ENCODE peak calls at places on chromosomes 3 and 15, in four cellular contexts. Z, B, N and F are unnamed samples.
A peak's percentile ranks its signal among the peaks of the same experiment; 100 is the strongest.

GRCh38 chr3:139529624-139530023 is 9.9 kb downstream of the RBP1 start:
- DNase-seq in B (no peak), N (no peak), Z (no peak), F (no peak)

GRCh38 chr3:152204218-152204617 is 64.5 kb upstream of the MBNL1 start:
- DNase-seq in B (no peak), Z (no peak), N (no peak), F (no peak)

GRCh38 chr3:55531266-55531665 is 44.2 kb upstream of the WNT5A start:
- DNase-seq in N (no peak), B (no peak), Z (no peak), F (no peak)

GRCh38 chr15:39472661-39473657 is 107.9 kb upstream of the THBS1 start:
- DNase-seq in Z (peak; percentile 97), N (no peak), B (peak; percentile 62), F (peak; percentile 29)

GRCh38 chr15:47514251-47514652 is 203.1 kb upstream of the SEMA6D start:
- DNase-seq in B (no peak), N (peak; percentile 48), Z (peak; percentile 64), F (no peak)

GRCh38 chr3:87198774-87199173 is 28.3 kb upstream of the CHMP2B start:
- DNase-seq in Z (no peak), N (no peak), B (no peak), F (no peak)

GRCh38 chr3:160016972-160017371 is 28.3 kb downstream of the IL12A start:
- DNase-seq in N (no peak), B (no peak), Z (peak; percentile 67), F (peak; percentile 29)

GRCh38 chr3:139689122-139689521 is 11.3 kb upstream of the NMNAT3 start:
- DNase-seq in N (no peak), Z (no peak), B (no peak), F (peak; percentile 77)

GRCh38 chr3:111454551-111454950 is 87.4 kb upstream of the CD96 start:
- DNase-seq in Z (no peak), N (no peak), B (no peak), F (no peak)

GRCh38 chr3:129211772-129212171 is 28.1 kb upstream of the CNBP start:
- DNase-seq in B (peak; percentile 93), N (peak; percentile 99), Z (peak; percentile 93), F (peak; percentile 85)

GRCh38 chr15:67850995-67851535 is 11.2 kb upstream of the RNU6-1 start:
- DNase-seq in Z (peak; percentile 56), B (no peak), N (peak; percentile 75), F (no peak)

GRCh38 chr15:49881433-49881832 is 237.6 kb downstream of the ATP8B4 start:
- DNase-seq in Z (no peak), B (no peak), N (no peak), F (no peak)

GRCh38 chr3:131282379-131282778 is 99.2 kb upstream of the NUDT16 start:
- DNase-seq in Z (no peak), N (no peak), B (no peak), F (peak; percentile 45)

GRCh38 chr15:60829416-60829815 is 350.5 kb upstream of the ICE2 start:
- DNase-seq in Z (peak; percentile 87), N (no peak), B (no peak), F (no peak)

GRCh38 chr15:85878866-85879265 is 84.1 kb upstream of the KLHL25 start:
- DNase-seq in N (peak; percentile 12), Z (no peak), B (no peak), F (no peak)

GRCh38 chr3:50649451-50649931 is 25.2 kb upstream of the DOCK3 start:
- DNase-seq in Z (no peak), B (no peak), N (no peak), F (peak; percentile 18)

GRCh38 chr3:171876651-171877272 is 33.6 kb downstream of the TMEM212 start:
- DNase-seq in Z (peak; percentile 98), B (no peak), N (peak; percentile 94), F (peak; percentile 97)

GRCh38 chr3:30342319-30343060 is 263.9 kb upstream of the TGFBR2 start:
- DNase-seq in Z (peak; percentile 97), B (peak; percentile 59), N (peak; percentile 97), F (peak; percentile 92)

GRCh38 chr15:72033711-72034110 is 84.2 kb downstream of the MYO9A start:
- DNase-seq in N (no peak), B (no peak), Z (peak; percentile 44), F (no peak)

GRCh38 chr3:121505256-121505655 is 40.5 kb downstream of the POLQ start:
- DNase-seq in Z (no peak), B (no peak), N (no peak), F (no peak)

GRCh38 chr3:152319256-152319655 is 50.5 kb downstream of the MBNL1 start:
- DNase-seq in N (no peak), B (no peak), Z (no peak), F (no peak)

GRCh38 chr3:122298239-122298638 is 26.8 kb upstream of the CSTA start:
- DNase-seq in N (no peak), B (no peak), Z (no peak), F (no peak)

DNA sequence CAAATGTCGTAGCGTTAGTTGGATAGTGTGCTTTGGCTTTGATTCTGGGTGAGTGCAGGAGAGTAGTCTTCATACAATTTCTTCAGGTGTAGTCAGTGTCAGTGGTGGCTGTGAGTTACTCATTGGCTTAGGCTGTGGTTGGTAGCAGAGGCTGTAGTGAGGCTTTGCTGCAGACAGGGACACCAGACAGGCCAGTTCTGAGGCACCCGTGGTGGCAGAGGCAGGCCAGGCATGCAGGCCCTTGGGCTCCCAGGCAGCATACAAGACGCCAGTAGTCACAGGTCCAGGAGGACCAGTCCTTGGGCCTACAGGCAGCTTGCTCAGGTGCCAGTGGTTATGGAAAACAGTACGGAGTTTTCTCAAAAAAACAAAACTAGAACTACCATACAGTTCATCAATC is 61.3 kb downstream of the DMXL2 start:
- DNase-seq in N (no peak), B (no peak), Z (no peak), F (peak; percentile 4)
- H3K4me3 ChIP-seq in N (no peak overlapping the region), B (no peak overlapping the region), Z (no peak overlapping the region), F (no peak overlapping the region)

DNA sequence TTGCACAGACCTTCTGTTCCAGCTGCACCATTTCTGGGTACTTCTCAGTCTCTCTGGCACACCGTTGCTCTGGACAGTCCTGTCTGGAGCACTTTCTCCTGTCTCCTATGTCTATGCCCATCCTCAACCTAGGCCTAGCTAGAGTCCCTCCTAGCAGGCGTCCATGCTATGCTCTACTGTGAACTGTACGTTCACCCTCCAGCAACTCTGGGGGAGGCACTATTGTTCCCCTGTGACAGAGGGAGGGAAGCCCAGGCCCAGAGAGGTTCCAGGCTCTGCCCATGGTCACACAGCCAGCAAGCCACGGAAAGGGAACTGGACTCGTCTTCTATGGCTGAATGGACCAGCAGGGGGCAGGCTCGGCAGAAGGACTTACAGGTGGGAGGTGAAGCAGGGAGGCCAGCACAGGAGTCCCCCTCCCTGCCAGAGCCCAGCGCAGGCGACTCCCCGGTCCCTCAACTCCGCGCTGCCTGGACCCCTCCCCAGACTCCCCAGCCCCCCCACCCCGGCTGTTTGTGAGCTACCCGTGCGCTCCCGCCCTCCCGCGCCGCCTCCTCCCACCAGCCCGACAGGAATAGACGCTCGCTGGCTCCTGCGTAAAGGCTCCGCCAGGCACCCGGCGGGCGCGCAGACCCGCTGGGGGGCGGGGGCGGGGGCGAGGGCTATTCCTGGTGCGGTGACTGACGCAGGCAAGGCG is 1.7 kb upstream of the LINGO1 start:
- DNase-seq in B (peak; percentile 91), N (peak; percentile 42), Z (peak; percentile 58), F (peak; percentile 68)
- H3K4me3 ChIP-seq in B (no peak overlapping the region), N (no peak overlapping the region), Z (no peak overlapping the region), F (peak overlapping the region; percentile 7)

GRCh38 chr15:74402337-74402839 is 31.4 kb downstream of the SEMA7A start:
- DNase-seq in N (no peak), B (no peak), Z (no peak), F (no peak)
- H3K4me3 ChIP-seq in N (no peak overlapping the region), B (no peak overlapping the region), Z (no peak overlapping the region), F (no peak overlapping the region)

GRCh38 chr15:64233299-64233698 is 70.5 kb upstream of the PPIB start:
- DNase-seq in Z (no peak), N (no peak), B (no peak), F (no peak)

GRCh38 chr15:64235552-64235951 is 72.7 kb upstream of the PPIB start:
- DNase-seq in B (no peak), N (no peak), Z (no peak), F (peak; percentile 12)

GRCh38 chr15:64236156-64236555 is 73.3 kb upstream of the PPIB start:
- DNase-seq in Z (no peak), B (no peak), N (no peak), F (no peak)

GRCh38 chr15:64229129-64229724 is 66.4 kb upstream of the PPIB start:
- DNase-seq in B (no peak), Z (no peak), N (no peak), F (no peak)

GRCh38 chr15:64232400-64232799 is 69.6 kb upstream of the PPIB start:
- DNase-seq in B (no peak), Z (peak; percentile 81), N (peak; percentile 68), F (peak; percentile 25)
- H3K4me3 ChIP-seq in B (no peak overlapping the region), Z (no peak overlapping the region), N (no peak overlapping the region), F (no peak overlapping the region)

DNA sequence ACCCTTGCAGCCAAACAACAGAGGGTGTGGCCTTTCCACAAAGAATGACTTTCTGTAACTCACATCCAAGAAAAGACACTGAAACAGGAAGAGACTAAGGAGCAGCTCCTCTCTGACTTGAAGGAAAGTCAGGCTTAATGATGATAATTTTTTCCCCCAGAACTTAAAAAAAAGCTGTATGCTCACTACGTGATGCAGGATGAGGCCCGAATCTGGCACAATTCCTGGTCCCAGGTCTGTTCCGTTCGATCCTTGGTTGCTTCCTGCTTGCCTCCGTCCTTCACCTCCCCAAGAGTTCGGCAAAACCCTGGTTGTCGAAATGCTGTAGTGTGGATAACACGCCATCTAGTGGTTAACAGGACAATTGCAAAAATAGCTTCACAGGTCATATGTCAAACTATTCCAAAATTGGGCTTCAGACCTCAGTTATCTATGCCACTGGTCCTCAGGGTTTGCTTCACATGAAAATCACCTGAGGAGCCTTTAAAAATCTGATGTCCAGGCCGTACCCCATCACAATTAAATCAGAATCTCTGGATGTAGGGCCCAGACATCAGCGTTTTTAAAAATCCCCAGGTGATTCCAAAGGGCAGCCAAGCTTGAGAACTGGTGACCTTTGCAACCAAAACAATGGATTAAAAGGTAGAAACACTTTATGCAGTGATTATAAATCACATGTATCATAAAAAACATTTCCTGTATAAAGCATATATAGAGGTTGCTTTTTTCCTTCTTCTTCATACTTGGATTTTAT is 28.1 kb upstream of the SYNM start:
- DNase-seq in N (peak; percentile 72), B (peak; percentile 55), Z (peak; percentile 85), F (peak; percentile 79)
- H3K4me3 ChIP-seq in N (no peak overlapping the region), B (no peak overlapping the region), Z (peak overlapping the region; percentile 29), F (no peak overlapping the region)

GRCh38 chr15:88612186-88612796 is 8.8 kb upstream of the AEN start:
- DNase-seq in B (no peak), N (no peak), Z (no peak), F (no peak)
- H3K4me3 ChIP-seq in B (no peak overlapping the region), N (no peak overlapping the region), Z (no peak overlapping the region), F (no peak overlapping the region)

GRCh38 chr3:107927361-107928083 is 163.3 kb downstream of the CD47 start:
- DNase-seq in Z (peak; percentile 75), N (peak; percentile 69), B (peak; percentile 69), F (peak; percentile 82)
- H3K4me3 ChIP-seq in Z (peak overlapping the region; percentile 70), N (peak overlapping the region; percentile 67), B (peak overlapping the region; percentile 47), F (peak overlapping the region; percentile 37)